ENCODE peak calls at places on chromosomes 16 and 17, in five cellular contexts. G is Panc1, W is astrocyte, K is stomach, D is spleen. Z is an unnamed sample. For H3K27me3, the result is how much of the 10 kb centered on the place peaks cover.

GRCh38 chr17:64196626-64197025 is 66.4 kb downstream of the TEX2 start:
- DNase-seq in G (no peak), W (peak), K (no peak), D (no peak), Z (no peak)

GRCh38 chr17:72102366-72102765 is 18.5 kb upstream of the SOX9 start:
- DNase-seq in G (no peak), W (no peak), K (no peak), D (no peak), Z (no peak)

GRCh38 chr16:82655315-82655714 is 28.5 kb downstream of the CDH13 start:
- DNase-seq in G (no peak), W (peak), K (peak), D (no peak), Z (no peak)

GRCh38 chr17:67475161-67475887 is 98.2 kb downstream of the PITPNC1 start:
- DNase-seq in G (peak), W (peak), K (peak), D (peak), Z (peak)

GRCh38 chr17:61314368-61315078 is 85.1 kb upstream of the TBX2 start:
- DNase-seq in G (no peak), W (peak), K (peak), D (no peak), Z (no peak)

GRCh38 chr17:46139365-46140210 is 53.6 kb downstream of the KANSL1 start:
- DNase-seq in G (no peak), W (no peak), K (no peak), D (no peak), Z (no peak)

GRCh38 chr17:78959803-78960202 is 19.9 kb downstream of the LGALS3BP start:
- DNase-seq in G (no peak), W (no peak), K (no peak), D (no peak), Z (no peak)

GRCh38 chr16:73753931-73754330 is 542.7 kb upstream of the PSMD7 start:
- DNase-seq in G (no peak), W (no peak), K (no peak), D (no peak), Z (no peak)

GRCh38 chr17:82416771-82417170 is 1.4 kb upstream of the HEXD start:
- DNase-seq in G (no peak), W (no peak), K (no peak), D (no peak), Z (no peak)

GRCh38 chr16:3074860-3075545 is 9.6 kb downstream of the IL32 start:
- DNase-seq in G (no peak), W (no peak), K (peak), D (peak), Z (peak)

GRCh38 chr17:58195518-58196123 is 3.1 kb downstream of the EPX start:
- DNase-seq in G (no peak), W (no peak), K (no peak), D (no peak), Z (no peak)

DNA sequence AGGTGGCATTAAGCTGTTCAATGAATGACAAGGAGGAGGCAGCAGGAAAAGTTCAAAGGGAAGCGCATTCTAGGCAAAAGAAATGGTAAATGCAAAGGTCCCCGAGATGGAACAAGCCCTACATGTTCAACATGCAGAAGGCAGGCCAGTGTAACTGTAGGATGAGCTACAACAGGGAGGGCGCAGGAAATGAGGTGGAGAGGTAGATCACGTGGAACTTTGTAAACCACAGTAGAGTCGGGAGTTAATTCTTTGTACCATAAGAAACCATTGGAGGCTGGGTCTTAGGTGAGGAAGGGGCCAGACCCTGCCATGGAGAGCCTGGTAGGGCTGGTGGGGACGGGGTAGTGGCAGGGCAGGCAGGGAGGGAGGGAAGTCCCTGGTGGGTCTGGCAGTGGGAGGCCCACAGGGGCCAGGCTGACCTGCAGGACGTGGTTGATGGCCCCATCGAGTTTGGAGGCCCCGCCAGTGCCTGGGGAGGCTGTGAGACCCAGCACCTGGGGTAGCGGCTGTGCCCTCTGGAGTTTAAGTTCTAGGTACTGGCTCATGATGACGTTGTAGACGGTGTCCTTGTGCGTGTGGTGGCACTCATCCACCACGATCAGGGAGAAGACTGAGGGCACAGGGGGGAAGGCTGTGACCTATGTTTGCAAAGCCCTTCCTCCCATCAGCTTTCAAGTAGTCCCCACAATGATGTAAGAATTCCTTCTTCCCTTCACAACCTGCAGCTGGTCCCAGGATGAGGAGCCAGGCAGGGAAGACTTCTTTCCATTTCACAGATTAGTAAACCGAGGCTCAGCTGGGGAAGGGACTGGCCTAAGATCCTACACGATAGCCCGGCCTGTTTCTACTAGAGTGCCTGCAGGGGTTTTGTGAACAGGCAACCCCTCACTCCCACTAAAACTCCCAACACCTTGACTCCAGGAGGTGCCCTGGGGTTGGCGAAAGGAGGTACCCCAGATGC is 1.9 kb downstream of the DHX58 start:
- DNase-seq in G (no peak), W (no peak), K (no peak), D (no peak), Z (no peak)
- H3K27ac ChIP-seq in G (no peak), W (no peak), K (peak), D (peak), Z (no peak)

GRCh38 chr16:1113489-1113888 is 17.4 kb upstream of the C1QTNF8 start:
- DNase-seq in G (no peak), W (no peak), K (no peak), D (no peak), Z (no peak)
- H3K27me3 ChIP-seq in G (under half), W (under half), K (half or more), D (under half), Z (under half)

GRCh38 chr16:87829123-87829980 is 40.0 kb downstream of the SLC7A5 start:
- DNase-seq in G (no peak), W (no peak), K (no peak), D (no peak), Z (peak)
- H3K27ac ChIP-seq in G (no peak), W (no peak), K (no peak), D (no peak), Z (no peak)

GRCh38 chr16:71430744-71431143 is 11.1 kb downstream of the TLE7 start:
- DNase-seq in G (no peak), W (no peak), K (no peak), D (no peak), Z (no peak)
- H3K27me3 ChIP-seq in G (under half), W (under half), K (under half), D (under half), Z (under half)

GRCh38 chr17:17151541-17151940 is 54.6 kb downstream of the PLD6 start:
- DNase-seq in G (no peak), W (peak), K (no peak), D (no peak), Z (no peak)

GRCh38 chr17:17149520-17150449 is 56.3 kb downstream of the PLD6 start:
- DNase-seq in G (no peak), W (no peak), K (no peak), D (no peak), Z (no peak)

GRCh38 chr17:17151055-17151454 is 55.1 kb downstream of the PLD6 start:
- DNase-seq in G (no peak), W (peak), K (no peak), D (no peak), Z (no peak)

GRCh38 chr17:17151962-17152361 is 54.2 kb downstream of the PLD6 start:
- DNase-seq in G (peak), W (peak), K (peak), D (peak), Z (peak)

GRCh38 chr17:17150450-17150804 is 55.7 kb downstream of the PLD6 start:
- DNase-seq in G (no peak), W (no peak), K (no peak), D (no peak), Z (no peak)
- H3K27ac ChIP-seq in G (no peak), W (peak), K (no peak), D (peak), Z (no peak)

DNA sequence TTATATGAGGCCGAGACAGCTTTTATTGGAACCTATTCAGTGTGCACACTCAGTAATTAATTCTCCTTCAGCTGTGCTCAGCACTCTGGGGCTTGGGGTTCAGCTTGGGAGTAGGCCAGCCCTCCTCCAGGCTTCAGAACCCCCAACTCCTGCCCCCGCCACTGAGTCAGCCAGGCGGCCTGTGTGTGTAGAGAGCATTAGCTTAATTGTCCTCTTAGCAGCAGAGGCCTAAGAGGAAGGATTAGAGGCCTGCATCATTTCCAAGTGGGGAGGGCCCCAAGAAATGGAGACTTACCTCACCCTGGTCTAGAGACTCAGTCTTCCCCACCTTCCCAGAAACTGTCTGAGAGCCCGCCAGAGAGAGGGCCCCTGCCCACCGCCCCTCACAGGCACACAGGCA is 772 bp downstream of the PRSS53 start:
- DNase-seq in G (no peak), W (no peak), K (no peak), D (peak), Z (no peak)
- H3K27me3 ChIP-seq in G (under half), W (under half), K (under half), D (under half), Z (under half)

GRCh38 chr17:28551421-28552186 is 820 bp downstream of the UNC119 start:
- DNase-seq in G (no peak), W (no peak), K (no peak), D (peak), Z (no peak)

GRCh38 chr17:28550858-28551257 is 1.6 kb downstream of the UNC119 start:
- DNase-seq in G (no peak), W (no peak), K (no peak), D (peak), Z (no peak)

GRCh38 chr17:28554565-28554964 is 2.1 kb upstream of the UNC119 start:
- DNase-seq in G (no peak), W (no peak), K (no peak), D (no peak), Z (no peak)

GRCh38 chr17:28553000-28553505 is 629 bp upstream of the UNC119 start:
- DNase-seq in G (no peak), W (no peak), K (no peak), D (peak), Z (no peak)

DNA sequence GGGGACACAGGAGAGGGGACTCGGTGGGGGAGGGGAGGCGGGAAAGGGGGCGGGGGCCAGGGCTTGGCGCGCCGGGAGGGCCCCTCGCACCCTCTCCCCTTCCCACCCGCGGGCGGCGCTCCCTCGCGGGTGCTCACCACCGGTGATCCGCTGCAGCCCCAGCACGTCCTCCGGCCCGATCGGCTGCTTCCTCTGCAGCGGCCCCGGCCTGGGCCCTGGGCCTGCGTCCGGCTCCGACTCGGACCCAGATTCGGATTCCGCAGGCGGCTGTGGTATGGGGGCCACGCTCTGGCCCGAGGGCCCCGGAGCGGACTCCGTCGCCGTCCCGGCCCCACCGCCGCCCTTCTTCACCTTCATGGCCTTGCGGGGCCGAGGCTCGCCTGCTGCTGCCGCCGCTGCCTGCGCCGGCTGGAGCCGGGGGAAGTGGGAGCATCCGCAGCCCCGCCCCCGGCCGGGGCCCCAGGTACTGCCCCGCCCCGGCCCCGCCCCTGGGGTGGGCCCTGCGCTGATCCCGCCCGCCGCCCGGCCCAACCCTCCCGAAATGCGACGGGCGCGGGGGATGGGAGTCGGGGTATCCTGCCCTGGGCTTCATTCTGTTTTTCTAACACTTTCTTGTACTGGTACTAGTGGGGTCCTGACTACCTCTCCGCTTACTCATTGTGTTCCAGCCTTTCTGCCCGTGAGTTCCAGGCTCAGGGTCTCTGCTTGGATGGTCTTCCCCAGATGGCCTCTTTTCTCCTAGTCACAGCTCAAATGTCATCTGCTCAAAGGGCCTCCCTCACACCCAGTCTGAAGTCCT is at the start of gene UNC119:
- DNase-seq in G (no peak), W (peak), K (peak), D (peak), Z (peak)
- H3K27ac ChIP-seq in G (peak), W (peak), K (peak), D (peak), Z (peak)

GRCh38 chr17:2018716-2019490 is 6.2 kb downstream of the RTN4RL1 start:
- DNase-seq in G (no peak), W (no peak), K (no peak), D (no peak), Z (no peak)
- H3K27me3 ChIP-seq in G (under half), W (half or more), K (half or more), D (under half), Z (under half)

DNA sequence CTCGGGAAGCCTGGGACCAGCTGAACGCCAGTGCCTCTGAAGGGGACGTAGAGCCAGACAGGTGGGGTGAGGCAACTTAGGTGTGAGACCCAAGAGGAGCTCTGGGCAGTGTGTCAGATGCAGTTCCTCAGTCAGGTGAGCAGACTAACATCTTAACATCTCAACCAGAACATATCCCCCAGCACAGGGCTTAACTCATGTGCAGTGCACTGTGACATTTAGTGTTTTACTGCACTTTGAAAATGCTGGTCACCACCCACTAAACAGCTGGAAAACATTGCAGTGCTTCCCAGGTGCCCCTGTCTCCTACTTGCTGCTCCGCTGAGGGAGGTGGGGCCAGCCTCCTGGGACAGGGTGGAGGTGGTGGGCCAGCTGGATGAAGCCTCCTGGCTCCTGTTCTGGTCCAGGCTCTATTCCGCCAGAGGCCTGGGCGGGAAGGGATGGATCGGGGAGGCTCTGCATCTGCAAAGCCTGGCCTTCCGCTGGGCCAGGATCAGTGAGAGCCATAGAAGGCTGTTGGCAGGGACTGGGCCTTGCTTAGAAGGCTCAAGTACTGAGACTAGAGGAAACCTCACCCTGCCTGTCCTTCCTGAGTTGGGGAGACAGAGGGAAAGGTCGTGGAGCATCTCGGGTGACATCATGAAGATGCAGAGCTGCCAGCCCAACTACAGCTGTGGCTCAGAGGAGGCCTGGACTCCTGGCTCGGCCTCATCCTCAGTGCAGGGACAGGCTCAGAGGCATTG is 7.9 kb upstream of the MRC2 start:
- DNase-seq in G (no peak), W (no peak), K (no peak), D (no peak), Z (no peak)
- H3K27ac ChIP-seq in G (no peak), W (no peak), K (no peak), D (no peak), Z (no peak)

GRCh38 chr16:85508993-85509392 is 104.1 kb upstream of the GSE1 start:
- DNase-seq in G (no peak), W (no peak), K (no peak), D (no peak), Z (no peak)
- H3K27me3 ChIP-seq in G (under half), W (under half), K (under half), D (under half), Z (under half)